ENCODE peak calls at places on chromosomes 16 and 17, in nine cellular contexts. H is cardiac muscle cell, Q is H9, I is BE2C, J is foreskin keratinocyte, Z is esophagus squamous epithelium, O is endodermal cell, D is transverse colon, W is osteoblast. E is an unnamed sample.

GRCh38 chr16:53482123-53482522 is 20.9 kb downstream of the AKTIP start:
- DNase-seq in W (no peak), Z (no peak), Q (no peak), D (no peak), O (no peak), I (no peak), H (peak; percentile 17), J (no peak), E (no peak)

GRCh38 chr17:50916708-50917417 is 50.7 kb upstream of the TOB1 start:
- DNase-seq in H (peak; percentile 41), J (no peak), D (no peak), O (peak; percentile 81), Z (no peak), Q (no peak), I (no peak), W (peak; percentile 44), E (no peak)

GRCh38 chr17:82836823-82837357 is 2.9 kb downstream of the ZNF750 start:
- DNase-seq in D (no peak), W (no peak), Z (no peak), H (no peak), Q (no peak), J (no peak), I (no peak), O (peak; percentile 67), E (no peak)

GRCh38 chr16:17591655-17592405 is 121.1 kb upstream of the XYLT1 start:
- DNase-seq in Z (no peak), O (no peak), Q (no peak), D (no peak), J (no peak), I (peak; percentile 45), W (no peak), H (no peak), E (no peak)

GRCh38 chr16:84548971-84549844 is 44.7 kb upstream of the MEAK7 start:
- DNase-seq in J (no peak), Q (no peak), H (peak; percentile 25), Z (no peak), O (no peak), I (no peak), D (no peak), W (no peak), E (no peak)

GRCh38 chr17:47704116-47704515 is 10.2 kb downstream of the TBKBP1 start:
- DNase-seq in J (no peak), Z (no peak), H (no peak), I (no peak), W (peak; percentile 62), O (no peak), Q (no peak), D (peak; percentile 29), E (no peak)

GRCh38 chr17:39231091-39231561 is 5.4 kb upstream of the STAC2 start:
- DNase-seq in W (peak; percentile 78), J (no peak), H (no peak), Q (no peak), O (peak; percentile 60), D (no peak), I (peak; percentile 50), Z (no peak), E (no peak)

GRCh38 chr17:65634533-65634932 is 73.1 kb upstream of the AXIN2 start:
- DNase-seq in H (no peak), Z (no peak), D (peak; percentile 49), W (no peak), J (no peak), O (no peak), I (no peak), Q (no peak), E (no peak)

GRCh38 chr16:11007714-11008240 is 63.4 kb downstream of the CLEC16A start:
- DNase-seq in Q (no peak), D (no peak), Z (no peak), O (peak; percentile 76), J (no peak), I (no peak), W (peak; percentile 18), H (no peak), E (no peak)

GRCh38 chr17:15463363-15463762 is 4.1 kb downstream of the CDRT4 start:
- DNase-seq in Q (peak; percentile 55), J (peak; percentile 23), D (peak; percentile 19), H (peak; percentile 77), O (peak; percentile 67), I (no peak), W (peak; percentile 89), Z (no peak), E (no peak)

GRCh38 chr17:12618557-12618956 is 47.1 kb upstream of the MYOCD start:
- DNase-seq in W (peak; percentile 71), Q (no peak), Z (no peak), H (no peak), D (no peak), I (no peak), J (peak; percentile 91), O (no peak), E (no peak)

GRCh38 chr16:1474047-1474446 is 781 bp downstream of the CLCN7 start:
- DNase-seq in I (no peak), D (no peak), Z (no peak), Q (no peak), J (no peak), H (peak; percentile 9), O (no peak), W (no peak), E (no peak)
- H3K4me1 ChIP-seq in I (no peaks in the 10 kb centered on the region), D (peaks cover 39% of the 10 kb centered on the region), Z (peaks cover 14% of the 10 kb centered on the region), Q (peaks cover 4% of the 10 kb centered on the region), J (no peaks in the 10 kb centered on the region), H (peaks cover 4% of the 10 kb centered on the region), O (no peaks in the 10 kb centered on the region), W (peaks cover 28% of the 10 kb centered on the region), E (no peaks in the 10 kb centered on the region)

GRCh38 chr16:3152273-3153076 is 17.6 kb downstream of the ZNF213 start:
- DNase-seq in H (peak; percentile 90), I (peak; percentile 88), J (peak; percentile 92), D (peak; percentile 91), Q (peak; percentile 97), O (peak; percentile 99), Z (no peak), W (peak; percentile 95), E (peak; percentile 95)
- TF ChIP-seq CTCF in H (peak; percentile 46), I (peak; percentile 51), J (peak; percentile 65), D (no peak), Q (peak; percentile 62), O (peak; percentile 66), Z (no peak), W (peak; percentile 40), E (peak; percentile 48)

GRCh38 chr17:78415821-78416301 is 37.4 kb downstream of the PGS1 start:
- DNase-seq in J (no peak), D (no peak), I (no peak), Z (no peak), Q (no peak), H (no peak), O (no peak), W (no peak), E (no peak)

GRCh38 chr17:78411241-78411855 is 32.9 kb downstream of the PGS1 start:
- DNase-seq in O (no peak), J (no peak), W (peak; percentile 70), Z (no peak), I (no peak), Q (no peak), D (peak; percentile 70), H (no peak), E (no peak)

GRCh38 chr17:78409191-78409621 is 30.8 kb downstream of the PGS1 start:
- DNase-seq in I (no peak), W (peak; percentile 57), J (no peak), Z (no peak), D (peak; percentile 91), Q (no peak), O (no peak), H (no peak), E (no peak)

GRCh38 chr17:78414178-78415162 is 36.0 kb downstream of the PGS1 start:
- DNase-seq in Q (no peak), H (no peak), I (no peak), W (peak; percentile 49), Z (no peak), J (no peak), D (no peak), O (no peak), E (no peak)

GRCh38 chr17:78412403-78412802 is 34.0 kb downstream of the PGS1 start:
- DNase-seq in I (no peak), D (no peak), Z (no peak), J (no peak), H (peak; percentile 36), Q (no peak), O (no peak), W (peak; percentile 86), E (no peak)
- H3K4me1 ChIP-seq in I (peaks cover 3% of the 10 kb centered on the region), D (peaks cover 88% of the 10 kb centered on the region), Z (peaks cover 26% of the 10 kb centered on the region), J (peaks cover 3% of the 10 kb centered on the region), H (peaks cover 73% of the 10 kb centered on the region), Q (no peaks in the 10 kb centered on the region), O (peaks cover 4% of the 10 kb centered on the region), W (peaks cover 31% of the 10 kb centered on the region), E (no peaks in the 10 kb centered on the region)

DNA sequence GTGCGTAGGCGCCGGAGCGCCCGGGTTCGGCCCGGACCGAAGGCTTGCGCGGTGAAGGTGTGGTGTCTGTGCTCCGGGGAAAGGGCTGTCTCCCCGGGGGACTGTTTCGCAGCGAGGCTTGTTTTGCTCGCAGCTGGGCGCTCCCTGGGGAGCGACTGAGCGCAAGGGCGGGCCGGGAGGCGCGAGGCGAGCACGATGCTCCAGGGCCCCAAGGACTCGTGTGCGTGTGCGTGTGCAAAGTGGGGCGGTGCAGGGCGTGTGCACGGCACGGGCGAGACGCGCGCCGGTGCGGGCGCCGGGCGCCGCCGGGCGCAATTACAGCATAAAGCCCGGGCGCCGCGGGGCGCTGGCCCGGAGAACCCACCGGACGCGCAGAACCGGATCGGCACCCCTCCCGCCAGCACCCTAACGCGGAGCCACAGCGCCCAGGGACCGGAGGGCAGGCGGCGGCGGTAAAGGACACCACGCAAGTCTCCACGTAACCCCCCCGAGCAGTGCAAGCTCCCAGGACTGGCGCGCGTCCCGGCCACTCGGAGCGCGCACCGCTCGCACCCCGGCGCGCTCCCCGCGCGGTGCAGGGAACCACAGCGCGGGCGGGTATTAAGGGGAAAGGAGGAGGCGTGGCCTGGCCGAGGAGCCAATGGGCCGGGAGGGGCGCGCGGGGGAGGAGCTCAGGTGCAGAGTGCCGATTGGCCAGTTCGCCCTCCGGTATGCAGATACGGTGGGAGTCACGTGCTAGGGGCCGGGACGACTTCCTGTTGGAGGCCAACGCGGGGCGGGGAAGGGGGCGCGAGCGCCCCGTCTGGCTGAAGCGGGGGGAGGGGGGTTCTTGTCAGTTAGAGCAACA is at the start of gene TNRC6C:
- DNase-seq in O (peak; percentile 100), J (peak; percentile 94), Z (peak; percentile 97), W (peak; percentile 100), D (peak; percentile 100), Q (peak; percentile 100), I (peak; percentile 100), H (peak; percentile 100), E (peak; percentile 99)
- TF ChIP-seq CTCF in O (peak; percentile 23), J (peak; percentile 40), Z (no peak), W (no peak), D (no peak), Q (peak; percentile 27), I (no peak), H (peak; percentile 10), E (no peak)

DNA sequence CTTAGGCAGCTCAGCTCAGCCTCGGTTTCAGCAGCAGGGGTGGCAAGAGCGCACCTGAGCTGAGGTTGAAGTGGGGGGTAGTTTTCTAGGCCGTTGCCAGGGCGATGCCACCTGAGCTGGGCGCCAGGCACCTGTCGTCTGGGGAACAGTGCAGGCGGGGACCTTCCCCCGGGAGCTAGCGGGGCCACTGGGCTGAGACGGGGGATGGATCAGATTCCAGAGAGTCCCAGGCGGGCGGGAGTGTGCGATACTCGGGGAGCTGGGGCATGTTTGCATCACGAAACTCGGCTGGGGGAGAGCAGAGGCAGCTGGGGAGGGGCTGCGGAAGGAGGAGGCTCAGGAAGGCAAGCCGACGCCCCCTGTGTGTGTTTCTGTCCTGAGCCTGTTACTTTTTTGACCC is 477 bp upstream of the CLDN9 start:
- DNase-seq in Z (no peak), J (no peak), D (no peak), O (peak; percentile 73), I (no peak), Q (no peak), W (peak; percentile 89), H (no peak), E (no peak)
- H3K4me1 ChIP-seq in Z (no peaks in the 10 kb centered on the region), J (peaks cover 7% of the 10 kb centered on the region), D (peaks cover 33% of the 10 kb centered on the region), O (peaks cover 24% of the 10 kb centered on the region), I (no peaks in the 10 kb centered on the region), Q (peaks cover 2% of the 10 kb centered on the region), W (no peaks in the 10 kb centered on the region), H (peaks cover 46% of the 10 kb centered on the region), E (no peaks in the 10 kb centered on the region)

E was measured in ascending aorta.